ENCODE peak calls at places on chromosomes 1 and 21, in five cellular contexts. C is AG09319, Y is HTR-8/SVneo, W is NCI-H1694 treated with DMSO at 0.1 percent for 48 hours, O is fibroblast of lung. D is an unnamed sample.

GRCh38 chr21:45974073-45975016 is 7.2 kb upstream of the COL6A1 start:
- DNase-seq in C (no peak), Y (peak), W (no peak), O (peak), D (peak)

GRCh38 chr1:218027152-218027551 is 257.9 kb upstream of the RRP15 start:
- DNase-seq in C (no peak), Y (no peak), W (no peak), O (no peak), D (no peak)

GRCh38 chr1:230166366-230167132 is 99.5 kb downstream of the GALNT2 start:
- DNase-seq in C (no peak), Y (no peak), W (no peak), O (no peak), D (no peak)

GRCh38 chr1:235083589-235084323 is 44.9 kb downstream of the TOMM20 start:
- DNase-seq in C (peak), Y (peak), W (peak), O (peak), D (peak)

GRCh38 chr1:83102630-83103071 is 896.3 kb downstream of the TTLL7 start:
- DNase-seq in C (no peak), Y (peak), W (no peak), O (peak), D (no peak)

GRCh38 chr21:38297193-38297592 is 40.4 kb downstream of the KCNJ15 start:
- DNase-seq in C (peak), Y (no peak), W (no peak), O (peak), D (no peak)

GRCh38 chr1:199064971-199065370 is 426.1 kb downstream of the PTPRC start:
- DNase-seq in C (no peak), Y (no peak), W (no peak), O (no peak), D (no peak)

GRCh38 chr1:185074307-185074706 is 28.9 kb downstream of the RNF2 start:
- DNase-seq in C (no peak), Y (peak), W (no peak), O (no peak), D (no peak)

GRCh38 chr1:74811421-74812179 is 78.6 kb downstream of the TYW3 start:
- DNase-seq in C (no peak), Y (no peak), W (peak), O (no peak), D (no peak)

GRCh38 chr1:107877092-107877491 is 87.9 kb downstream of the VAV3 start:
- DNase-seq in C (peak), Y (no peak), W (no peak), O (peak), D (no peak)

GRCh38 chr1:23864801-23865542 is 3.1 kb downstream of the FUCA1 start:
- DNase-seq in C (no peak), Y (no peak), W (no peak), O (no peak), D (no peak)

GRCh38 chr1:20183876-20184275 is 2.0 kb upstream of the UBXN10 start:
- DNase-seq in C (no peak), Y (no peak), W (no peak), O (no peak), D (no peak)

GRCh38 chr1:8524637-8525157 is 206.8 kb downstream of the SLC45A1 start:
- DNase-seq in C (no peak), Y (no peak), W (no peak), O (no peak), D (no peak)

GRCh38 chr1:203557958-203558760 is 64.2 kb downstream of the OPTC start:
- DNase-seq in C (peak), Y (peak), W (no peak), O (peak), D (no peak)

D was measured in lower lobe of right lung.